ENCODE peak calls at places on chromosome 3, in ten cellular contexts. B is AG04450, O is spleen, Y is WERI-Rb-1, H is HFF-Myc, Z is ovary, N is K562, L is tibial nerve, A is cardiac fibroblast, X is AG04449. U is an unnamed sample.

GRCh38 chr3:50246517-50246954 is 10.5 kb downstream of the GNAI2 start:
- DNase-seq in Y (no peak), A (peak; percentile 97), B (no peak), H (peak; percentile 83), O (peak; percentile 91), L (no peak), N (peak; percentile 85), X (peak; percentile 65), Z (peak; percentile 58), U (peak; percentile 78)

GRCh38 chr3:194715022-194715800 is 29.5 kb downstream of the FAM43A start:
- DNase-seq in B (no peak), Z (no peak), H (no peak), N (no peak), X (no peak), Y (no peak), A (peak; percentile 56), O (no peak), L (no peak), U (no peak)

GRCh38 chr3:71589132-71589531 is 5.6 kb upstream of the FOXP1 start:
- DNase-seq in N (no peak), O (no peak), A (no peak), Z (no peak), L (no peak), Y (no peak), B (no peak), H (no peak), X (no peak), U (no peak)

GRCh38 chr3:20310629-20311028 is 124.6 kb upstream of the SGO1 start:
- DNase-seq in O (no peak), Y (no peak), X (no peak), H (no peak), Z (no peak), L (no peak), B (no peak), A (peak; percentile 25), N (no peak), U (no peak)

GRCh38 chr3:70856414-70857162 is 544.1 kb upstream of the MDFIC2 start:
- DNase-seq in O (no peak), Y (no peak), H (no peak), X (peak; percentile 94), L (no peak), N (no peak), B (peak; percentile 64), A (peak; percentile 97), Z (no peak), U (peak; percentile 56)

GRCh38 chr3:40387001-40387894 is at the start of gene ENTPD3:
- DNase-seq in N (peak; percentile 82), L (no peak), Z (no peak), O (peak; percentile 75), X (no peak), H (no peak), Y (peak; percentile 52), A (no peak), B (no peak), U (no peak)

GRCh38 chr3:165883866-165884478 is 46.7 kb upstream of the BCHE start:
- DNase-seq in Y (no peak), H (no peak), O (no peak), A (no peak), B (no peak), X (no peak), N (no peak), Z (no peak), L (no peak), U (no peak)

GRCh38 chr3:151439652-151440125 is 21.2 kb downstream of the IGSF10 start:
- DNase-seq in A (peak; percentile 84), N (peak; percentile 67), B (peak; percentile 48), O (no peak), H (peak; percentile 79), Y (no peak), X (no peak), Z (peak; percentile 37), L (no peak), U (peak; percentile 34)

GRCh38 chr3:95120921-95121320 is 1058.1 kb downstream of the NSUN3 start:
- DNase-seq in N (peak; percentile 1), Z (no peak), A (no peak), L (no peak), B (no peak), O (no peak), H (no peak), X (no peak), Y (no peak), U (no peak)

GRCh38 chr3:108455212-108455705 is 55.1 kb downstream of the MYH15 start:
- DNase-seq in H (no peak), Y (no peak), B (no peak), O (no peak), A (no peak), L (no peak), Z (no peak), N (no peak), X (no peak), U (no peak)

GRCh38 chr3:170974872-170975271 is 51.6 kb downstream of the SLC2A2 start:
- DNase-seq in N (peak; percentile 15), B (no peak), H (no peak), O (no peak), Z (no peak), L (no peak), X (no peak), A (no peak), Y (no peak), U (no peak)

GRCh38 chr3:192825657-192826200 is 91.9 kb downstream of the MB21D2 start:
- DNase-seq in A (peak; percentile 73), N (no peak), X (no peak), O (no peak), H (no peak), Z (no peak), B (no peak), L (no peak), Y (no peak), U (no peak)

GRCh38 chr3:179451335-179452165 is at the start of gene GNB4:
- DNase-seq in N (peak; percentile 89), X (no peak), Z (peak; percentile 69), B (peak; percentile 43), O (peak; percentile 96), H (peak; percentile 55), Y (peak; percentile 83), L (peak; percentile 70), A (peak; percentile 79), U (peak; percentile 32)

GRCh38 chr3:48560648-48561018 is 2.9 kb downstream of the UCN2 start:
- DNase-seq in Y (peak; percentile 86), H (no peak), L (no peak), N (no peak), X (no peak), B (no peak), A (no peak), Z (no peak), O (no peak), U (no peak)
- H3K4me3 ChIP-seq in Y (peak overlapping the region; percentile 50), H (no peak overlapping the region), L (no peak overlapping the region), N (peak overlapping the region; percentile 12), X (peak overlapping the region; percentile 44), B (peak overlapping the region; percentile 43), A (peak overlapping the region; percentile 18), Z (peak overlapping the region; percentile 11), O (peak overlapping the region; percentile 28), U (no peak overlapping the region)

GRCh38 chr3:31531465-31531991 is 1.2 kb upstream of the STT3B start:
- DNase-seq in N (peak; percentile 32), Y (no peak), X (no peak), A (peak; percentile 44), L (no peak), H (no peak), O (no peak), B (no peak), Z (no peak), U (no peak)
- TF ChIP-seq CTCF in N (peak; percentile 42), Y (peak; percentile 13), X (peak; percentile 13), A (peak; percentile 36), L (no peak), H (no peak), O (no peak), B (peak; percentile 48), Z (no peak), U (peak; percentile 33)

GRCh38 chr3:147392083-147392916 is 14.0 kb downstream of the ZIC4 start:
- DNase-seq in N (no peak), Y (peak; percentile 94), X (no peak), B (no peak), Z (no peak), L (no peak), A (no peak), H (peak; percentile 31), O (peak; percentile 57), U (no peak)

GRCh38 chr3:147391726-147392082 is 14.6 kb downstream of the ZIC4 start:
- DNase-seq in Z (no peak), L (no peak), Y (no peak), A (no peak), B (no peak), N (no peak), X (no peak), O (no peak), H (no peak), U (no peak)

GRCh38 chr3:147390589-147391569 is 15.5 kb downstream of the ZIC4 start:
- DNase-seq in Y (no peak), A (no peak), L (no peak), O (peak; percentile 70), B (no peak), X (no peak), Z (no peak), H (no peak), N (no peak), U (no peak)

GRCh38 chr3:147394168-147394941 is 12.0 kb downstream of the ZIC4 start:
- DNase-seq in N (no peak), H (no peak), Y (no peak), X (no peak), L (no peak), O (no peak), A (no peak), Z (no peak), B (no peak), U (no peak)

GRCh38 chr3:147393261-147393964 is 12.9 kb downstream of the ZIC4 start:
- DNase-seq in B (no peak), H (no peak), N (no peak), X (no peak), L (no peak), Y (peak; percentile 91), A (no peak), O (peak; percentile 74), Z (no peak), U (no peak)
- H3K4me3 ChIP-seq in B (peak overlapping the region; percentile 7), H (peak overlapping the region; percentile 42), N (no peak overlapping the region), X (peak overlapping the region; percentile 62), L (peak overlapping the region; percentile 34), Y (peak overlapping the region; percentile 81), A (no peak overlapping the region), O (peak overlapping the region; percentile 33), Z (peak overlapping the region; percentile 12), U (no peak overlapping the region)

GRCh38 chr3:141303481-141304223 is 64.7 kb upstream of the ZBTB38 start:
- DNase-seq in Z (peak; percentile 63), X (peak; percentile 41), O (no peak), B (peak; percentile 73), Y (peak; percentile 62), N (peak; percentile 85), L (no peak), A (peak; percentile 94), H (peak; percentile 81), U (no peak)

GRCh38 chr3:141306922-141307321 is 61.4 kb upstream of the ZBTB38 start:
- DNase-seq in A (no peak), X (no peak), O (no peak), N (no peak), B (no peak), H (no peak), Y (no peak), Z (no peak), L (no peak), U (no peak)

GRCh38 chr3:141307351-141308059 is 60.8 kb upstream of the ZBTB38 start:
- DNase-seq in A (no peak), L (no peak), Y (no peak), B (no peak), Z (no peak), N (no peak), O (no peak), X (no peak), H (no peak), U (no peak)

GRCh38 chr3:141306276-141306675 is 62.0 kb upstream of the ZBTB38 start:
- DNase-seq in L (no peak), B (no peak), Y (no peak), A (no peak), Z (no peak), O (no peak), X (no peak), H (no peak), N (no peak), U (no peak)

GRCh38 chr3:141305436-141305835 is 62.9 kb upstream of the ZBTB38 start:
- DNase-seq in H (no peak), X (no peak), Y (peak; percentile 35), O (no peak), N (no peak), Z (no peak), L (no peak), B (no peak), A (peak; percentile 70), U (no peak)
- TF ChIP-seq CTCF in H (peak; percentile 26), X (peak; percentile 58), Y (peak; percentile 25), O (no peak), N (no peak), Z (no peak), L (no peak), B (peak; percentile 45), A (peak; percentile 42), U (no peak)

U was measured in kidney epithelial cell.